ENCODE peak calls at places on chromosomes 3 and 15, in five cellular contexts. T is esophagus squamous epithelium, L is adrenal gland, K is right lobe of liver, R is ovary. J is an unnamed sample.
A peak's percentile ranks its signal among the peaks of the same experiment; 100 is the strongest.

GRCh38 chr15:59522988-59523461 is 85.0 kb downstream of the FAM81A start:
- DNase-seq in L (no peak), K (no peak), T (no peak), R (no peak), J (peak; percentile 61)

GRCh38 chr3:15218689-15219088 is 12.6 kb downstream of the CAPN7 start:
- DNase-seq in R (no peak), K (no peak), T (no peak), L (no peak), J (no peak)

GRCh38 chr15:48975713-48976419 is 12.1 kb upstream of the SHC4 start:
- DNase-seq in L (peak; percentile 80), K (peak; percentile 82), T (no peak), R (peak; percentile 80), J (peak; percentile 53)

GRCh38 chr3:50433954-50434353 is 69.5 kb downstream of the CACNA2D2 start:
- DNase-seq in R (no peak), L (no peak), K (no peak), T (no peak), J (no peak)

GRCh38 chr3:65902304-65902793 is 136.4 kb downstream of the MAGI1 start:
- DNase-seq in K (no peak), T (no peak), R (no peak), L (no peak), J (peak; percentile 50)

GRCh38 chr3:193794002-193794835 is 201.2 kb downstream of the OPA1 start:
- DNase-seq in T (no peak), K (no peak), L (peak; percentile 88), R (no peak), J (no peak)

GRCh38 chr15:85274315-85275050 is 105.9 kb upstream of the AKAP13 start:
- DNase-seq in T (no peak), K (no peak), L (no peak), R (no peak), J (peak; percentile 28)

GRCh38 chr3:111069974-111070751 is 1.5 kb upstream of the NECTIN3 start:
- DNase-seq in K (no peak), L (peak; percentile 50), T (no peak), R (peak; percentile 62), J (no peak)

GRCh38 chr3:132561003-132561402 is 36.1 kb upstream of the ACKR4 start:
- DNase-seq in T (no peak), R (no peak), K (no peak), L (no peak), J (no peak)

GRCh38 chr3:149553781-149554451 is 79.4 kb downstream of the TM4SF4 start:
- DNase-seq in R (peak; percentile 65), K (no peak), T (no peak), L (peak; percentile 74), J (no peak)

GRCh38 chr3:182920515-182921084 is 59.7 kb downstream of the DCUN1D1 start:
- DNase-seq in R (no peak), T (no peak), L (peak; percentile 45), K (peak; percentile 38), J (no peak)

GRCh38 chr3:38039101-38039898 is at the start of gene DLEC1:
- DNase-seq in K (peak; percentile 65), R (peak; percentile 64), T (peak; percentile 14), L (peak; percentile 46), J (peak; percentile 74)

GRCh38 chr3:51637941-51638471 is 33.0 kb upstream of the TEX264 start:
- DNase-seq in K (peak; percentile 31), T (no peak), L (peak; percentile 40), R (no peak), J (no peak)

GRCh38 chr3:72376917-72377710 is 471.1 kb downstream of the SHQ1 start:
- DNase-seq in R (no peak), L (no peak), K (peak; percentile 53), T (no peak), J (no peak)

GRCh38 chr3:124363451-124363850 is 366.8 kb upstream of the UMPS start:
- DNase-seq in L (peak; percentile 50), R (no peak), K (no peak), T (no peak), J (no peak)

GRCh38 chr3:45992820-45993219 is 2.8 kb downstream of the FYCO1 start:
- DNase-seq in L (no peak), K (no peak), R (no peak), T (no peak), J (no peak)

GRCh38 chr15:40787344-40787841 is 17.6 kb downstream of the C15orf62 start:
- DNase-seq in T (no peak), L (no peak), R (no peak), K (no peak), J (no peak)

GRCh38 chr15:52093539-52094502 is 18.8 kb downstream of the BCL2L10 start:
- DNase-seq in K (no peak), R (no peak), T (no peak), L (peak; percentile 72), J (no peak)

GRCh38 chr3:159635047-159635641 is 353.5 kb upstream of the IL12A start:
- DNase-seq in T (no peak), R (no peak), K (peak; percentile 21), L (no peak), J (no peak)

GRCh38 chr15:99058421-99058870 is 46.4 kb upstream of the SYNM start:
- DNase-seq in K (no peak), R (peak; percentile 54), T (no peak), L (no peak), J (no peak)

GRCh38 chr15:28269097-28269496 is 52.9 kb downstream of the HERC2 start:
- DNase-seq in K (no peak), L (no peak), T (no peak), R (no peak), J (no peak)

GRCh38 chr15:90684281-90684680 is 32.9 kb upstream of the BLM start:
- DNase-seq in R (no peak), L (no peak), T (no peak), K (no peak), J (no peak)

GRCh38 chr3:129708328-129708861 is 101.9 kb upstream of the PLXND1 start:
- DNase-seq in L (no peak), K (no peak), T (no peak), R (no peak), J (no peak)

GRCh38 chr15:41017051-41017735 is 63.9 kb downstream of the CHAC1 start:
- DNase-seq in R (no peak), K (no peak), L (no peak), T (no peak), J (no peak)

GRCh38 chr15:25052191-25052999 is 97.6 kb downstream of the SNRPN start:
- DNase-seq in K (no peak), L (no peak), R (no peak), T (no peak), J (no peak)

GRCh38 chr3:156643729-156644389 is 30.5 kb upstream of the TIPARP start:
- DNase-seq in K (no peak), R (no peak), L (no peak), T (no peak), J (peak; percentile 62)

GRCh38 chr3:80087769-80088168 is 320.0 kb upstream of the ROBO1 start:
- DNase-seq in K (no peak), T (no peak), R (no peak), L (no peak), J (no peak)

GRCh38 chr3:59212128-59212764 is 162.4 kb upstream of the CFAP20DC start:
- DNase-seq in L (no peak), K (no peak), R (no peak), T (no peak), J (no peak)

GRCh38 chr3:17577795-17578520 is 164.5 kb downstream of the TBC1D5 start:
- DNase-seq in K (no peak), L (no peak), T (no peak), R (no peak), J (no peak)

GRCh38 chr3:40968666-40969065 is 230.6 kb upstream of the CTNNB1 start:
- DNase-seq in T (no peak), K (no peak), L (no peak), R (no peak), J (no peak)

GRCh38 chr3:40961104-40961857 is 238.0 kb upstream of the CTNNB1 start:
- DNase-seq in R (no peak), T (no peak), K (no peak), L (no peak), J (no peak)

DNA sequence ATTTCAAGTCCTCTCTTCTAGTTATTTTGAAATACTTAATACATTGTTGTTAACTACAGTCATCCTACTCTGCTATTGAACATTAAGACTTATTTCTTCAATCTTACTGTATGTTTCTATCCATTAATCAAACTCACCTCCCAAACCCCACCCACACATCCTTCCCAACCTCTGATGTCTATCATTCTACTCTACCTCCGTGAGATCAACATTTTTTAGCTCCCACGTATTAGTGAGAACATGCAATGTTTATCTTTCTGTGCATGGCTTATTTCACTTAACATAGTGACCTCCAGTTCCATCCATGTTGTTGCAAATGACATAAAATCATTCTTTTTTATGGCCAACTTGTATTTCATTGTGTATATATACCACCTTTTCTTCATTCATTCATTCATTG is 236.6 kb upstream of the CTNNB1 start:
- DNase-seq in R (no peak), L (no peak), T (no peak), K (no peak), J (no peak)
- TF ChIP-seq POLR2A in R (no peak), L (no peak), T (no peak), K (no peak), J (no peak)

GRCh38 chr3:189195302-189195701 is 23.5 kb downstream of the TPRG1 start:
- DNase-seq in L (no peak), R (no peak), T (no peak), K (no peak), J (no peak)
- TF ChIP-seq CTCF in L (no peak), R (no peak), T (no peak), K (no peak), J (no peak)

GRCh38 chr3:155083313-155083905 is 3.3 kb downstream of the MME start:
- DNase-seq in K (no peak), T (no peak), R (no peak), L (no peak), J (no peak)
- H3K4me3 ChIP-seq in K (no peak overlapping the region), T (no peak overlapping the region), R (no peak overlapping the region), L (no peak overlapping the region), J (peak overlapping the region; percentile 62)

GRCh38 chr3:33717866-33718594 is at the start of gene CLASP2:
- DNase-seq in K (peak; percentile 90), T (peak; percentile 34), R (peak; percentile 91), L (peak; percentile 89), J (peak; percentile 91)
- TF ChIP-seq POLR2A in K (peak; percentile 66), T (peak; percentile 66), R (peak; percentile 77), L (peak; percentile 83), J (peak; percentile 45)

GRCh38 chr15:70091649-70092461 is 5.9 kb downstream of the TLE3 start:
- DNase-seq in R (no peak), T (no peak), L (no peak), K (peak; percentile 29), J (peak; percentile 64)

GRCh38 chr15:70093481-70094309 is 4.0 kb downstream of the TLE3 start:
- DNase-seq in K (no peak), T (no peak), R (no peak), L (no peak), J (no peak)

GRCh38 chr15:70092462-70092850 is 5.3 kb downstream of the TLE3 start:
- DNase-seq in R (no peak), T (no peak), L (no peak), K (peak; percentile 2), J (no peak)

GRCh38 chr15:70094690-70095311 is 2.9 kb downstream of the TLE3 start:
- DNase-seq in L (no peak), T (no peak), K (no peak), R (no peak), J (no peak)

GRCh38 chr15:70093070-70093469 is 4.6 kb downstream of the TLE3 start:
- DNase-seq in T (no peak), R (no peak), K (no peak), L (no peak), J (no peak)
- TF ChIP-seq CTCF in T (no peak), R (no peak), K (no peak), L (no peak), J (no peak)

GRCh38 chr3:125633767-125634166 is 38.5 kb upstream of the OSBPL11 start:
- DNase-seq in T (no peak), K (no peak), R (no peak), L (no peak), J (no peak)
- H3K4me3 ChIP-seq in T (no peak overlapping the region), K (no peak overlapping the region), R (no peak overlapping the region), L (no peak overlapping the region), J (no peak overlapping the region)

J was measured in Peyer's patch.